ENCODE peak calls at places on chromosomes 7 and 10, in four cellular contexts. H, A, Z and T are unnamed samples.

GRCh38 chr7:94357076-94357475 is 37.6 kb upstream of the COL1A2 start:
- DNase-seq in Z (no peak), A (no peak), H (no peak), T (no peak)

GRCh38 chr10:72276421-72277339 is 3.0 kb downstream of the DDIT4 start:
- DNase-seq in Z (no peak), H (no peak), A (no peak), T (peak; percentile 79)

GRCh38 chr10:35195361-35196306 is 69.0 kb downstream of the CREM start:
- DNase-seq in Z (peak; percentile 90), H (peak; percentile 60), A (peak; percentile 59), T (peak; percentile 99)

GRCh38 chr7:30816291-30817059 is 45.3 kb downstream of the MINDY4 start:
- DNase-seq in Z (no peak), H (no peak), A (no peak), T (no peak)

GRCh38 chr10:104325436-104326430 is 12.5 kb downstream of the ITPRIP start:
- DNase-seq in A (no peak), H (no peak), Z (no peak), T (no peak)

GRCh38 chr7:16916111-16916639 is 34.4 kb upstream of the AGR3 start:
- DNase-seq in A (no peak), Z (peak; percentile 68), H (no peak), T (peak; percentile 84)

GRCh38 chr7:26468625-26469024 is 177.0 kb downstream of the SNX10 start:
- DNase-seq in H (no peak), A (no peak), Z (no peak), T (no peak)

GRCh38 chr7:28409716-28410627 is 2.3 kb upstream of the CREB5 start:
- DNase-seq in A (peak; percentile 45), H (peak; percentile 60), Z (peak; percentile 9), T (peak; percentile 54)

GRCh38 chr7:97693586-97693985 is 38.3 kb upstream of the TAC1 start:
- DNase-seq in Z (no peak), A (no peak), H (no peak), T (no peak)

GRCh38 chr7:69764681-69765080 is 166.4 kb downstream of the AUTS2 start:
- DNase-seq in A (no peak), Z (no peak), H (no peak), T (no peak)

GRCh38 chr7:30594540-30595460 is at the start of gene GARS1:
- DNase-seq in A (peak; percentile 87), H (peak; percentile 87), Z (peak; percentile 88), T (peak; percentile 93)

GRCh38 chr10:133176546-133176945 is 16.5 kb downstream of the KNDC1 start:
- DNase-seq in Z (no peak), A (no peak), H (no peak), T (no peak)

GRCh38 chr7:149261321-149261828 is 621 bp upstream of the ZNF783 start:
- DNase-seq in A (no peak), Z (peak; percentile 54), H (no peak), T (peak; percentile 51)

GRCh38 chr7:49624611-49625010 is 148.8 kb upstream of the VWC2 start:
- DNase-seq in A (no peak), H (no peak), Z (no peak), T (no peak)

GRCh38 chr7:108335264-108335918 is 120.8 kb downstream of the NRCAM start:
- DNase-seq in H (no peak), A (no peak), Z (peak; percentile 6), T (peak; percentile 4)

GRCh38 chr7:151520419-151521229 is 929 bp upstream of the RHEB start:
- DNase-seq in A (no peak), Z (no peak), H (peak; percentile 48), T (no peak)

GRCh38 chr10:70715853-70716795 is 43.8 kb downstream of the ADAMTS14 start:
- DNase-seq in Z (peak; percentile 15), H (peak; percentile 43), A (no peak), T (peak; percentile 78)

GRCh38 chr10:68628576-68629127 is 68.5 kb downstream of the TET1 start:
- DNase-seq in H (no peak), Z (no peak), A (no peak), T (no peak)

GRCh38 chr10:79022565-79023488 is 45.9 kb upstream of the ZMIZ1 start:
- DNase-seq in Z (peak; percentile 16), H (peak; percentile 86), A (no peak), T (no peak)

GRCh38 chr7:47369736-47370135 is 212.2 kb downstream of the TNS3 start:
- DNase-seq in A (no peak), Z (no peak), H (no peak), T (no peak)

GRCh38 chr10:110075726-110076125 is 67.9 kb downstream of the ADD3 start:
- DNase-seq in A (no peak), Z (no peak), H (no peak), T (no peak)

GRCh38 chr7:148044173-148044572 is 546.4 kb upstream of the C7orf33 start:
- DNase-seq in Z (no peak), H (no peak), A (no peak), T (no peak)

GRCh38 chr10:132612571-132613504 is 75.3 kb downstream of the INPP5A start:
- DNase-seq in Z (no peak), A (no peak), H (no peak), T (no peak)

GRCh38 chr10:13961096-13961495 is 369.6 kb downstream of the FRMD4A start:
- DNase-seq in H (no peak), Z (peak; percentile 19), A (no peak), T (peak; percentile 91)

GRCh38 chr10:43952760-43953159 is 304.1 kb upstream of the ZNF32 start:
- DNase-seq in A (no peak), H (peak; percentile 3), Z (no peak), T (no peak)

GRCh38 chr7:117993377-117994003 is 120.2 kb upstream of the CTTNBP2 start:
- DNase-seq in A (peak; percentile 45), H (peak; percentile 89), Z (no peak), T (peak; percentile 57)

GRCh38 chr7:91455411-91455810 is 191.2 kb downstream of the FZD1 start:
- DNase-seq in Z (no peak), H (no peak), A (no peak), T (no peak)

GRCh38 chr7:69922011-69922803 is 323.9 kb downstream of the AUTS2 start:
- DNase-seq in Z (no peak), A (no peak), H (no peak), T (no peak)

GRCh38 chr7:130207642-130208041 is at the start of gene SSMEM1:
- DNase-seq in H (no peak), A (no peak), Z (no peak), T (peak; percentile 57)

GRCh38 chr7:31735991-31736982 is 49.3 kb downstream of the PPP1R17 start:
- DNase-seq in H (peak; percentile 74), Z (peak; percentile 65), A (peak; percentile 81), T (peak; percentile 67)

GRCh38 chr7:25845341-25845923 is 306.6 kb upstream of the NFE2L3 start:
- DNase-seq in A (no peak), Z (no peak), H (no peak), T (no peak)

GRCh38 chr10:94465684-94466083 is 63.3 kb downstream of the TBC1D12 start:
- DNase-seq in A (no peak), H (no peak), Z (no peak), T (no peak)

GRCh38 chr7:503575-504111 is 16.0 kb downstream of the PDGFA start:
- DNase-seq in A (no peak), Z (peak; percentile 49), H (no peak), T (no peak)

GRCh38 chr10:95531994-95532399 is 29.2 kb downstream of the SORBS1 start:
- DNase-seq in Z (no peak), A (no peak), H (no peak), T (no peak)

GRCh38 chr10:95536017-95536416 is 25.2 kb downstream of the SORBS1 start:
- DNase-seq in A (no peak), Z (no peak), H (no peak), T (peak; percentile 23)

GRCh38 chr10:95532536-95532935 is 28.6 kb downstream of the SORBS1 start:
- DNase-seq in H (no peak), A (no peak), Z (no peak), T (no peak)

GRCh38 chr10:95531041-95531809 is 29.9 kb downstream of the SORBS1 start:
- DNase-seq in H (no peak), A (no peak), Z (no peak), T (no peak)

DNA sequence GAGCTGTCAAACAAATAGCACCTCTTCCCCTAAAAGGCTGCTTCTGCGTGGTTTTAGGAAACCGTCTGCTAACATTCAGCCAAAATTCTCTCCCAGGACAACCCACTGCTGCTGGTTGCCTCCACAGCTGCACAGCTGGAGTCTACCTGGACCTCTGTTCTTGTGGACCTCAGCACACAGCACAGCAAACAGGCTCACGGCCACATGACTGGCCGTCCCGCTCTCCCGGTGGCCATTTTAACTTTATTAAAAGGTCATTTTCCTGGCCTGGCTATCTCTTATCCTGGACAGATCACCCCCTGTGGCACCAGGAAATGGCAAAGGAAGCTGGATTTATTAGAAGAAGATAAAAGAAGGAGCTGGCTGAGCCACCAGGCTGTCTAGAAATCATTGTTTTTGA is 27.6 kb downstream of the SORBS1 start:
- DNase-seq in Z (no peak), H (no peak), A (no peak), T (no peak)
- H2BK12ac ChIP-seq in Z (no peak overlapping the region), H (no peak overlapping the region), A (no peak overlapping the region), T (no peak overlapping the region)

GRCh38 chr10:47401874-47402645 is 18.0 kb upstream of the ZNF488 start:
- DNase-seq in A (no peak), H (no peak), Z (no peak), T (no peak)
- H2BK12ac ChIP-seq in A (no peak overlapping the region), H (no peak overlapping the region), Z (peak overlapping the region; percentile 97), T (peak overlapping the region; percentile 90)

DNA sequence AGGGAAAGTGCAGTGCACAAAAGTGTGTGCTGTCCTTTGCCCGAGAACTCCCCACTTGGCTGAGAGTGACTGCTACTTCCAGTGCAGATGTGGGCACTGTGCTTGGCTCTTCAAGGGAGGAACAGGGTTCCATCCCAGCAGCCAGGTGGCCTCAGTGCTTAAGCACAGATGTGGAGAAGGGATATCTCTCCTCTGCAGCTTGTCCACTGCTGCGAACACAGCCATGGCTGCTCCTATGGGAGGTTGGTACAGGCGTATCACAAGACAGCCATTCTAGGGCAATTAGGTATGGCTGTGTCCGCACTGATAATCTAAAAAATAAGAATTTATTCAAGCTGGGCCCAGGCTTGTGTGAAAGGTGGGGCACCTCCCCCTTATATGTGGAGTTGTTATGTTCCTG is 66.6 kb downstream of the GLCCI1 start:
- DNase-seq in Z (no peak), H (no peak), A (no peak), T (no peak)
- H2BK12ac ChIP-seq in Z (no peak overlapping the region), H (no peak overlapping the region), A (no peak overlapping the region), T (no peak overlapping the region)

DNA sequence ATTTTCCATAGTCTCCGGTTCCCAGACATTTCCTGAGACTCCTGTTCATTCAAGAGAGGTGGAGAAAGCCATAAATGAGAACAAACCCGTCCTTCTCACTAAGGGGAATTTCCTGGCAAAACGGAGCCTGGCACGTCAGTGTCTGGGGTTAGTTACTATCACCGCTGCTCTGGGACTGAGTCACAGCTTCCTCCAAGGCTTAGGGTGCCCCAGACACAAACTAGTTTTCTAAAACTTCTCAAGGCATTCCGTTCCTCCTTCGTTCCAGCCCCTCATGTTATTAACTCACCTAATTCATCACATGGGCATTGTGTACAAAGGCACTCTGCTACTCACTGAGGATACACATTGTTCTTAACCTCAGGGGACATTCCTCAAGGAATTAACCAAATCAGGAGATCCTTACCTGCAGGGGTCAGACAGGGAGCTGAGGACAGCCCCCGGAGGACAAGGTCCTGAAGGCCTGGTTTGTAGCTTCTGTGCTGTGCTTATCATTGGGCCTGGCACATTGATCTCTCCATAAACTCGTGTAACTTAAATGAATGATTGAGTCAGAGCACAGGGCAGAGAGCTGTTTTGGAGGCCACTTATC is 103.0 kb upstream of the KLF6 start:
- DNase-seq in H (peak; percentile 64), Z (peak; percentile 98), A (peak; percentile 41), T (peak; percentile 99)
- H2BK12ac ChIP-seq in H (no peak overlapping the region), Z (no peak overlapping the region), A (no peak overlapping the region), T (peak overlapping the region; percentile 96)